ENCODE peak calls at places on chromosome 6, in four cellular contexts. K is psoas muscle, N is aorta, W is stomach. B is an unnamed sample. For H3K4me1 and H3K36me3, the result is how much of the 10 kb centered on the place peaks cover.

GRCh38 chr6:156563710-156564109 is 213.5 kb upstream of the ARID1B start:
- DNase-seq in W (no peak), K (no peak), N (no peak), B (no peak)

GRCh38 chr6:50837589-50838445 is 19.1 kb downstream of the TFAP2B start:
- DNase-seq in N (no peak), K (no peak), W (no peak), B (no peak)

GRCh38 chr6:168825226-168826077 is 384.5 kb downstream of the SMOC2 start:
- DNase-seq in N (no peak), W (no peak), K (no peak), B (no peak)

GRCh38 chr6:15595461-15596173 is 67.2 kb downstream of the DTNBP1 start:
- DNase-seq in N (no peak), K (no peak), W (no peak), B (peak)

GRCh38 chr6:111417181-111417585 is 65.8 kb downstream of the REV3L start:
- DNase-seq in K (no peak), N (no peak), W (no peak), B (peak)

GRCh38 chr6:70131528-70131927 is 171.4 kb downstream of the COL9A1 start:
- DNase-seq in N (no peak), K (no peak), W (no peak), B (no peak)

GRCh38 chr6:28585335-28585734 is 59.7 kb downstream of the GPX5 start:
- DNase-seq in N (no peak), W (no peak), K (no peak), B (no peak)

GRCh38 chr6:89471287-89471867 is 38.4 kb downstream of the ANKRD6 start:
- DNase-seq in N (no peak), K (no peak), W (no peak), B (no peak)

GRCh38 chr6:30163090-30163917 is at the start of gene TRIM15:
- DNase-seq in W (no peak), K (no peak), N (no peak), B (no peak)

GRCh38 chr6:11315743-11316437 is 83.4 kb upstream of the NEDD9 start:
- DNase-seq in K (no peak), W (no peak), N (no peak), B (no peak)

GRCh38 chr6:124433369-124434064 is 528.7 kb upstream of the RNF217 start:
- DNase-seq in K (no peak), N (no peak), W (no peak), B (no peak)

GRCh38 chr6:43784049-43784855 is 14.2 kb downstream of the VEGFA start:
- DNase-seq in W (no peak), N (no peak), K (no peak), B (peak)

GRCh38 chr6:21526974-21527373 is 66.6 kb upstream of the SOX4 start:
- DNase-seq in N (no peak), W (no peak), K (no peak), B (no peak)

GRCh38 chr6:111566873-111567517 is 38.7 kb downstream of the TRAF3IP2 start:
- DNase-seq in W (no peak), N (no peak), K (no peak), B (no peak)

GRCh38 chr6:95877480-95877879 is 138.3 kb upstream of the FUT9 start:
- DNase-seq in N (no peak), W (no peak), K (no peak), B (no peak)

GRCh38 chr6:5159162-5159561 is 74.0 kb downstream of the PPP1R3G start:
- DNase-seq in W (no peak), K (no peak), N (no peak), B (no peak)

GRCh38 chr6:158053377-158054313 is 72.0 kb downstream of the SYNJ2 start:
- DNase-seq in W (no peak), K (no peak), N (no peak), B (no peak)

DNA sequence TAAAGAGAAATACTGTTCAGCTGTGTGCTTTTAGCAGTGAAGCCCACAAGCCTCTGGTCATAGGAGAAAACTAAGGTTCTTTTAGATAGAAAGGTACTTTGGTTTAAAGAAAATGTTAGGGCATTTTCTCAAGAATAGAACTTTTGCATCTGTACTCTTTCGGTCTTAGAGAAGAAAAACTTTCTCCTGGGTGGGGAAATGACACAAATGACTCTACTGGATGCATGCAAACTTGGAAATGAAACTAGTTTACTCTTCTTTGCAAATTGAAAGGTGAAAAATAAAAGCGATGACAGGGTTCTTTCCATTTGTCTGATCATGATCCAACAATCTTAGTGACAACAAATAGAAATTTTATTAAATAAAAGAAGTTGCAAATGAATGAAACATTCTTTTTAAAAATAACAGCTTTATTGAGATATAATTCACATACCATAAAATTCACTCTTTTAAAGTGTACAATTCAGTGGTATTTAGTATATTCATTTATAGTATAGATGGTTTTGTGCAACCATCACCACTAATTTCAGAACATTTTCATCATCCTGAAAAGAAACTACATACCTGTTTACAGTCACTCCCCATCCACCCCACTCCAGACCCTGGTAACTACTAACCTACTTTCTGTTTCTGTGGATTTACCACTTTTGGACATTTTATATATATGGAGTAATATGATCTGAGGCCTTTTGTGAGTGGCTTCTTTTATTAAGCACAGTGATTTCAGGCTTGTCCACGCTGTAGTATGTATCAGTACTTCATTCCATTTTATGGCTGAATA is 2.3 kb upstream of the TMEM217 start:
- DNase-seq in W (no peak), K (no peak), N (no peak), B (no peak)
- H3K4me1 ChIP-seq in W (under half), K (under half), N (under half), B (under half)

DNA sequence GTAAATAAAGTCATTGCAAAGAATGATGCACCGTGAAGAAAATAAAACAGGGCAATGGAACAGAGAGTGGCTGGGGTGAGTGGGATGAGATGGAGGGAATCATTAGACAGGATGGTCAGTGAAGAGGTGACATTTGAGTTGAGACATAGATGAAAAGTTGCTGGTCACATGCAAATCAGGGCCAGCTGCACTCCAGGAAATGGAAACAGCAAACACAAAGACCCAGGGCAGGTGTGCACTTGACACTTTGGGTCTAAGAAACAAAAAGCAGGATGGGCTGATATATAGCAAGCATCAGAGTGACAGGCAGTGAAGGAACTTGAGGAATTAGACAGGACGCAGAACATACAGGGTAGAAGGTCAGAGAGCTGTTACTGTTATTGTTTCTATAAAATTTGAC is 171.5 kb upstream of the RIPOR2 start:
- DNase-seq in N (no peak), K (no peak), W (no peak), B (no peak)
- H3K36me3 ChIP-seq in N (under half), K (under half), W (half or more), B (half or more)

DNA sequence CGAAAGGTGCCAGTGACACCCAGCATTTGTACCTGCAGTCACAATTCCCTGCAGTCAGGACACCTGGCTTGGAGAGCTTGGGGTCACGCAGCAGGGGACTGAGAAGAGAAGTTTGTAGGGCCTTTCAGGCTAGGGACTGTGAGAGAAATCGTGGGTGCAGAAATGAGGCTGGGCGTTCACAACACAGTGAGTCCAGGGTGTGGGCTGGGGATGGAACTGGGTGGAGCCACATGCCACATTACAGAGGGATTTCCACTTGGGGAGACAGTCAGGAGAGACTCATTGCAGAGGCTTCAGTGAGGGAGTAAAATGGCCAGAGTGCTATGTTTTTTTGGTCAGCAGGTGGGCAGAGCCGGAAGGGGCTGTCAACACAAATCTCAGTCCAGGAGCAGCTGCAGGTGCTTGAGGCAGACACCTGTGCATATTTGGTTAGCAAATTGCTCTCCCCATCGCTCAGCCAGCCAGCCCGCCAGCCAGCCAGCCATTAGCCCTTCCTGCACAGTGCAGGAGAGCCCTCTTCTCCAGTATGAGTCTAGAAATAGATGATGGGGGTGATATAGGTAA is 7.4 kb downstream of the ITPR3 start:
- DNase-seq in K (no peak), N (no peak), W (no peak), B (no peak)
- H3K4me1 ChIP-seq in K (under half), N (under half), W (under half), B (under half)

DNA sequence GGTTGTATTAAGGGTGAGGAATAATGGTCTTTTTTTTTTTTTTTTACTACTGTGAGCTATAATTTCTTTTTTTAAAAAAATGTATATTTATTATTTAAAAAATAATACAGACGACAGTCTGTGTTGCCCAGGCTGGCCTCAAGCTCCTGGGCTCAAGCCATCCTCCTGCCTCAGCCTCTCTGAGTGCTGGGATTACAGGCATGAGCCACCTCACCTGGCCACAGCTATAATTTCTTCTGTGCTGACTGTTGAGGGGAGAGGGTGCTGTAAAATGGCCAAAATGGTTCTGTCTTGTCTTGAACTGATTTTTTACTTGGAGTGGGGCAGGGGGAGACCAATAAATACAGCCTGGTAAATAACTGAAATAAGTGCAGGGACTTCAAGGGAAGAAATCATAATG is 3.6 kb downstream of the SRSF3 start:
- DNase-seq in W (no peak), N (no peak), K (no peak), B (no peak)
- H3K36me3 ChIP-seq in W (half or more), N (under half), K (under half), B (under half)

GRCh38 chr6:144647971-144648651 is 363.0 kb downstream of the UTRN start:
- DNase-seq in K (no peak), W (no peak), N (no peak), B (no peak)
- H3K4me1 ChIP-seq in K (under half), W (under half), N (under half), B (under half)

GRCh38 chr6:75275067-75275466 is 9.5 kb downstream of the TMEM30A start:
- DNase-seq in W (no peak), N (no peak), K (no peak), B (no peak)
- H3K36me3 ChIP-seq in W (under half), N (under half), K (under half), B (under half)

GRCh38 chr6:138401960-138402832 is 1.8 kb upstream of the HEBP2 start:
- DNase-seq in N (no peak), K (no peak), W (no peak), B (no peak)

GRCh38 chr6:138403324-138403800 is 661 bp upstream of the HEBP2 start:
- DNase-seq in W (peak), N (peak), K (peak), B (peak)

GRCh38 chr6:138402833-138403187 is 1.2 kb upstream of the HEBP2 start:
- DNase-seq in N (no peak), K (no peak), W (no peak), B (no peak)

GRCh38 chr6:138397128-138397814 is 6.8 kb upstream of the HEBP2 start:
- DNase-seq in W (no peak), K (no peak), N (no peak), B (peak)

GRCh38 chr6:138400326-138400725 is 3.7 kb upstream of the HEBP2 start:
- DNase-seq in K (no peak), N (no peak), W (no peak), B (no peak)
- H3K4me1 ChIP-seq in K (under half), N (under half), W (under half), B (under half)

GRCh38 chr6:167504412-167504961 is 179.6 kb downstream of the TTLL2 start:
- DNase-seq in K (no peak), N (peak), W (no peak), B (no peak)
- H3K36me3 ChIP-seq in K (under half), N (under half), W (under half), B (under half)

GRCh38 chr6:22891930-22892329 is 322.6 kb downstream of the HDGFL1 start:
- DNase-seq in K (no peak), W (no peak), N (no peak), B (no peak)

GRCh38 chr6:22886881-22887581 is 317.7 kb downstream of the HDGFL1 start:
- DNase-seq in W (no peak), N (no peak), K (no peak), B (no peak)

GRCh38 chr6:22892452-22892851 is 323.1 kb downstream of the HDGFL1 start:
- DNase-seq in N (no peak), K (no peak), W (no peak), B (no peak)

GRCh38 chr6:22884441-22884840 is 315.1 kb downstream of the HDGFL1 start:
- DNase-seq in W (no peak), N (no peak), K (no peak), B (no peak)

GRCh38 chr6:22888147-22888831 is 318.9 kb downstream of the HDGFL1 start:
- DNase-seq in K (no peak), N (no peak), W (no peak), B (no peak)
- H3K4me1 ChIP-seq in K (under half), N (under half), W (under half), B (under half)

B was measured in heart left ventricle.